ENCODE peak calls at places on chromosomes 1 and 21, in four cellular contexts. X is NCI-H1105 treated with DMSO at 0.1 percent for 48 hours, C is A549, S is bronchial epithelial cell. F is an unnamed sample.
A peak's percentile ranks its signal among the peaks of the same experiment; 100 is the strongest.

GRCh38 chr1:97573560-97573959 is 347.3 kb downstream of the DPYD start:
- DNase-seq in C (no peak), X (no peak), S (no peak), F (no peak)

GRCh38 chr1:6171546-6172124 is 8.5 kb downstream of the CHD5 start:
- DNase-seq in S (no peak), C (peak; percentile 33), X (no peak), F (no peak)

GRCh38 chr1:241443561-241443960 is 76.0 kb downstream of the FH start:
- DNase-seq in X (no peak), S (no peak), C (no peak), F (no peak)

GRCh38 chr1:230231739-230232075 is 164.7 kb downstream of the GALNT2 start:
- DNase-seq in X (no peak), C (no peak), S (peak; percentile 65), F (no peak)

GRCh38 chr1:33517596-33518250 is 45.3 kb downstream of the ZSCAN20 start:
- DNase-seq in S (no peak), X (no peak), C (no peak), F (no peak)

GRCh38 chr1:54300395-54300794 is 100.4 kb downstream of the MRPL37 start:
- DNase-seq in X (no peak), C (no peak), S (no peak), F (no peak)

GRCh38 chr1:79124756-79125155 is 118.2 kb upstream of the ADGRL4 start:
- DNase-seq in S (peak; percentile 64), C (no peak), X (no peak), F (no peak)

GRCh38 chr21:38243732-38244406 is 12.9 kb upstream of the KCNJ15 start:
- DNase-seq in C (no peak), X (no peak), S (no peak), F (no peak)

GRCh38 chr1:7743346-7743745 is 27.8 kb upstream of the VAMP3 start:
- DNase-seq in C (no peak), X (no peak), S (no peak), F (no peak)

GRCh38 chr1:53799141-53799540 is 39.0 kb downstream of the NDC1 start:
- DNase-seq in S (no peak), C (no peak), X (no peak), F (peak; percentile 22)

GRCh38 chr1:68016364-68016763 is 34.1 kb downstream of the DIRAS3 start:
- DNase-seq in C (no peak), S (no peak), X (no peak), F (no peak)

GRCh38 chr1:149927056-149927534 is 508 bp downstream of the SF3B4 start:
- DNase-seq in S (peak; percentile 9), X (no peak), C (no peak), F (no peak)

GRCh38 chr1:109151146-109151545 is 37.2 kb downstream of the ELAPOR1 start:
- DNase-seq in S (peak; percentile 51), X (no peak), C (peak; percentile 39), F (peak; percentile 12)

GRCh38 chr1:215569987-215570824 is 3.1 kb downstream of the KCTD3 start:
- DNase-seq in X (no peak), C (no peak), S (peak; percentile 35), F (no peak)

GRCh38 chr21:27804515-27804914 is 837.6 kb upstream of the ADAMTS5 start:
- DNase-seq in S (no peak), X (no peak), C (no peak), F (no peak)

GRCh38 chr1:168506204-168506819 is 37.5 kb downstream of the XCL2 start:
- DNase-seq in S (peak; percentile 97), C (no peak), X (no peak), F (no peak)

GRCh38 chr1:155801149-155801548 is 55.9 kb downstream of the GON4L start:
- DNase-seq in S (peak; percentile 80), X (no peak), C (no peak), F (no peak)

GRCh38 chr1:217137210-217137871 is 414.1 kb upstream of the ESRRG start:
- DNase-seq in C (no peak), S (no peak), X (no peak), F (no peak)

GRCh38 chr1:48242126-48242736 is 19.7 kb downstream of the SLC5A9 start:
- DNase-seq in X (no peak), C (no peak), S (no peak), F (no peak)

GRCh38 chr1:2442676-2443075 is 30.3 kb upstream of the PEX10 start:
- DNase-seq in X (no peak), C (no peak), S (no peak), F (no peak)

GRCh38 chr1:15028117-15028516 is 125.4 kb upstream of the TMEM51 start:
- DNase-seq in X (no peak), C (peak; percentile 9), S (peak; percentile 27), F (no peak)

GRCh38 chr1:11180342-11180744 is 8.8 kb upstream of the ANGPTL7 start:
- DNase-seq in S (no peak), X (no peak), C (no peak), F (no peak)

GRCh38 chr21:14531927-14532326 is 14.2 kb downstream of the SAMSN1 start:
- DNase-seq in C (no peak), X (no peak), S (no peak), F (no peak)

GRCh38 chr1:193313354-193314140 is 127.1 kb upstream of the B3GALT2 start:
- DNase-seq in C (no peak), X (no peak), S (no peak), F (no peak)

GRCh38 chr1:59076612-59077011 is 220.3 kb upstream of the FGGY start:
- DNase-seq in S (peak; percentile 34), C (peak; percentile 9), X (peak; percentile 10), F (no peak)

GRCh38 chr1:1293258-1293617 is 13.0 kb downstream of the SCNN1D start:
- DNase-seq in S (no peak), C (no peak), X (no peak), F (no peak)

GRCh38 chr1:43381609-43382008 is 8.0 kb downstream of the MED8 start:
- DNase-seq in S (no peak), C (no peak), X (no peak), F (no peak)

GRCh38 chr1:19776933-19777332 is 22.8 kb downstream of the TMCO4 start:
- DNase-seq in C (no peak), S (no peak), X (no peak), F (no peak)

GRCh38 chr1:97137862-97138514 is 416.4 kb downstream of the PTBP2 start:
- DNase-seq in X (peak; percentile 67), C (peak; percentile 66), S (peak; percentile 66), F (peak; percentile 55)

GRCh38 chr1:53585565-53585964 is 126.4 kb downstream of the DMRTB1 start:
- DNase-seq in C (no peak), S (no peak), X (no peak), F (no peak)

GRCh38 chr1:67771152-67771551 is 62.1 kb downstream of the GNG12 start:
- DNase-seq in C (peak; percentile 68), S (peak; percentile 100), X (no peak), F (no peak)

GRCh38 chr1:58949551-58950220 is 165.8 kb upstream of the JUN start:
- DNase-seq in X (no peak), S (no peak), C (no peak), F (no peak)

GRCh38 chr1:182601416-182601786 is 2.8 kb downstream of the RGS16 start:
- DNase-seq in C (peak; percentile 82), S (peak; percentile 58), X (peak; percentile 85), F (peak; percentile 50)

GRCh38 chr1:237814319-237814924 is 76.3 kb downstream of the ZP4 start:
- DNase-seq in C (peak; percentile 31), X (peak; percentile 3), S (peak; percentile 2), F (no peak)

GRCh38 chr1:169546087-169546995 is 39.9 kb downstream of the F5 start:
- DNase-seq in C (peak; percentile 74), S (peak; percentile 77), X (peak; percentile 81), F (peak; percentile 41)

GRCh38 chr1:58745666-58746065 is 38.2 kb downstream of the JUN start:
- DNase-seq in X (no peak), C (no peak), S (peak; percentile 66), F (no peak)

GRCh38 chr1:203340112-203340804 is 10.7 kb downstream of the FMOD start:
- DNase-seq in X (peak; percentile 91), S (peak; percentile 78), C (peak; percentile 79), F (peak; percentile 48)